ENCODE peak calls at places on chromosomes 12 and 14, in eight cellular contexts. V, J, R, F, D, C, L and Z are unnamed samples.

GRCh38 chr14:43938588-43939281 is 568.3 kb downstream of the FSCB start:
- DNase-seq in V (no peak), J (no peak), R (no peak), F (no peak), D (no peak), C (no peak), L (no peak), Z (no peak)

GRCh38 chr14:61320806-61321384 is 484 bp upstream of the PRKCH start:
- DNase-seq in V (peak; percentile 38), J (no peak), R (peak; percentile 12), F (no peak), D (no peak), C (no peak), L (no peak), Z (peak; percentile 72)

GRCh38 chr14:96852823-96853422 is 55.7 kb downstream of the VRK1 start:
- DNase-seq in V (no peak), J (peak; percentile 62), R (peak; percentile 20), F (peak; percentile 20), D (no peak), C (no peak), L (peak; percentile 78), Z (no peak)

GRCh38 chr12:66960704-66961690 is 282.1 kb upstream of the GRIP1 start:
- DNase-seq in V (no peak), J (no peak), R (no peak), F (no peak), D (no peak), C (no peak), L (peak; percentile 2), Z (peak; percentile 40)

GRCh38 chr14:30921305-30921704 is 46.9 kb downstream of the COCH start:
- DNase-seq in V (no peak), J (no peak), R (no peak), F (no peak), D (no peak), C (no peak), L (peak; percentile 24), Z (no peak)

GRCh38 chr12:103840881-103841689 is at the start of gene NT5DC3:
- DNase-seq in V (peak; percentile 78), J (peak; percentile 80), R (peak; percentile 90), F (peak; percentile 58), D (peak; percentile 69), C (peak; percentile 78), L (peak; percentile 91), Z (peak; percentile 85)

GRCh38 chr14:29755311-29756052 is 172.2 kb downstream of the PRKD1 start:
- DNase-seq in V (no peak), J (no peak), R (no peak), F (no peak), D (no peak), C (no peak), L (no peak), Z (no peak)

GRCh38 chr14:33914676-33915516 is 36.0 kb downstream of the EGLN3 start:
- DNase-seq in V (peak; percentile 40), J (peak; percentile 85), R (no peak), F (peak; percentile 85), D (no peak), C (no peak), L (peak; percentile 84), Z (no peak)

GRCh38 chr12:26001530-26001929 is 43.0 kb downstream of the RASSF8 start:
- DNase-seq in V (no peak), J (no peak), R (no peak), F (no peak), D (no peak), C (no peak), L (no peak), Z (no peak)

GRCh38 chr14:69332782-69333395 is 65.2 kb downstream of the ERH start:
- DNase-seq in V (no peak), J (no peak), R (no peak), F (no peak), D (no peak), C (no peak), L (no peak), Z (no peak)

GRCh38 chr12:66345212-66345611 is 42.9 kb downstream of the HELB start:
- DNase-seq in V (no peak), J (no peak), R (no peak), F (no peak), D (no peak), C (no peak), L (no peak), Z (no peak)

GRCh38 chr12:71892059-71892458 is 46.6 kb upstream of the TPH2 start:
- DNase-seq in V (no peak), J (no peak), R (no peak), F (no peak), D (no peak), C (no peak), L (no peak), Z (no peak)

GRCh38 chr12:5335059-5335458 is 96.8 kb upstream of the NTF3 start:
- DNase-seq in V (no peak), J (no peak), R (no peak), F (no peak), D (no peak), C (no peak), L (peak; percentile 29), Z (no peak)

GRCh38 chr14:69483765-69484443 is 624 bp upstream of the PLEKHD1 start:
- DNase-seq in V (no peak), J (peak; percentile 27), R (no peak), F (peak; percentile 16), D (no peak), C (no peak), L (peak; percentile 32), Z (no peak)

GRCh38 chr14:82655770-82656169 is 1122.1 kb upstream of the SEL1L start:
- DNase-seq in V (no peak), J (no peak), R (no peak), F (no peak), D (no peak), C (no peak), L (no peak), Z (peak; percentile 5)

GRCh38 chr12:102281231-102281630 is 83.6 kb upstream of the PMCH start:
- DNase-seq in V (no peak), J (no peak), R (no peak), F (no peak), D (no peak), C (no peak), L (no peak), Z (no peak)

GRCh38 chr12:122148657-122149056 is 25.4 kb downstream of the IL31 start:
- DNase-seq in V (no peak), J (no peak), R (no peak), F (peak; percentile 14), D (no peak), C (no peak), L (peak; percentile 14), Z (no peak)

GRCh38 chr14:68849416-68849815 is 56.5 kb upstream of the ZFP36L1 start:
- DNase-seq in V (no peak), J (no peak), R (no peak), F (no peak), D (no peak), C (no peak), L (no peak), Z (no peak)

GRCh38 chr12:95718001-95718400 is 72.6 kb downstream of the NTN4 start:
- DNase-seq in V (no peak), J (no peak), R (no peak), F (no peak), D (no peak), C (no peak), L (no peak), Z (peak; percentile 27)

GRCh38 chr14:37116933-37117844 is 55.2 kb downstream of the SLC25A21 start:
- DNase-seq in V (no peak), J (peak; percentile 44), R (no peak), F (peak; percentile 67), D (no peak), C (no peak), L (peak; percentile 73), Z (no peak)

GRCh38 chr14:59037086-59037485 is 151.4 kb upstream of the DAAM1 start:
- DNase-seq in V (no peak), J (no peak), R (no peak), F (no peak), D (no peak), C (no peak), L (peak; percentile 9), Z (no peak)

GRCh38 chr14:71050227-71050823 is 143.1 kb downstream of the PCNX1 start:
- DNase-seq in V (no peak), J (peak; percentile 32), R (peak; percentile 5), F (no peak), D (no peak), C (no peak), L (peak; percentile 33), Z (no peak)

GRCh38 chr12:110007874-110008273 is 8.6 kb downstream of the ANKRD13A start:
- DNase-seq in V (no peak), J (peak; percentile 37), R (no peak), F (no peak), D (no peak), C (no peak), L (no peak), Z (no peak)

GRCh38 chr14:103483600-103483999 is 39.0 kb downstream of the CKB start:
- DNase-seq in V (no peak), J (peak; percentile 44), R (no peak), F (peak; percentile 92), D (no peak), C (no peak), L (peak; percentile 92), Z (no peak)

GRCh38 chr14:93991212-93991611 is 5.9 kb upstream of the CCDC197 start:
- DNase-seq in V (no peak), J (no peak), R (no peak), F (no peak), D (no peak), C (no peak), L (no peak), Z (no peak)
- H3K4me1 ChIP-seq in V (no peaks in the 10 kb centered on the region), J (peaks cover 21% of the 10 kb centered on the region), R (no peaks in the 10 kb centered on the region), F (peaks cover 12% of the 10 kb centered on the region), D (peaks cover 29% of the 10 kb centered on the region), C (peaks cover 21% of the 10 kb centered on the region), L (peaks cover 13% of the 10 kb centered on the region), Z (no peaks in the 10 kb centered on the region)

GRCh38 chr12:57093412-57094193 is 4.7 kb downstream of the NAB2 start:
- DNase-seq in V (peak; percentile 94), J (peak; percentile 87), R (peak; percentile 43), F (peak; percentile 77), D (peak; percentile 77), C (peak; percentile 75), L (peak; percentile 93), Z (peak; percentile 67)
- H3K4me3 ChIP-seq in V (no peak overlapping the region), J (no peak overlapping the region), R (no peak overlapping the region), F (no peak overlapping the region), D (peak overlapping the region; percentile 5), C (peak overlapping the region; percentile 17), L (peak overlapping the region; percentile 10), Z (no peak overlapping the region)

DNA sequence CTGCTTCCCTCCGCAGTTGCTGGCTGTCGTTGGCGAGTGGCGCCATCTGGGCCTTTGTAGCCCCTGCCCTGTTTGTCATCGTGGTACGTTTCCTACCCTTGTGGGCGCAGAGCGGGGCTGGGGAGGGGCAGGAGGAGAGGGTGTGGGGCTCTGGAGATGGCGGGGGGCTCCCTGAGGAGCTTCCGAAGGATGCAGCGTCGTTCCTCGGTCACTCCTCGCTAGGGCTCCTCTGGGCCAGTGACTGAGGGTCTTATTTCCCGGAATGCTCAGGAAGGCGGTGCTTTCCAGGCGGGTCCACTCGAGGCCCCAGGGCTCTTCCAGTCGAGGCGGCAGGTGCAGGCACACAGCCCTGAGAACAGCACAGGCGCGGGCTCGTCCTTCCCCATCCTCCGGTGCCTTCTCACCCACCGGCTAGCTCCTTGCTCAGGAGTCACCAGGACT is 167.1 kb downstream of the ADGRD1 start:
- DNase-seq in V (no peak), J (no peak), R (no peak), F (no peak), D (peak; percentile 20), C (no peak), L (no peak), Z (no peak)
- H3K9me3 ChIP-seq in V (no peaks in the 10 kb centered on the region), J (no peaks in the 10 kb centered on the region), R (no peaks in the 10 kb centered on the region), F (no peaks in the 10 kb centered on the region), D (no peaks in the 10 kb centered on the region), C (no peaks in the 10 kb centered on the region), L (no peaks in the 10 kb centered on the region), Z (no peaks in the 10 kb centered on the region)

GRCh38 chr12:92029902-92030586 is 115.6 kb downstream of the BTG1 start:
- DNase-seq in V (no peak), J (no peak), R (no peak), F (no peak), D (no peak), C (no peak), L (no peak), Z (peak; percentile 15)
- H3K4me1 ChIP-seq in V (no peaks in the 10 kb centered on the region), J (peaks cover 2% of the 10 kb centered on the region), R (peaks cover 93% of the 10 kb centered on the region), F (peaks cover 9% of the 10 kb centered on the region), D (peaks cover 47% of the 10 kb centered on the region), C (peaks cover 44% of the 10 kb centered on the region), L (peaks cover 7% of the 10 kb centered on the region), Z (peaks cover 13% of the 10 kb centered on the region)